ENCODE peak calls at places on chromosome 2, in ten cellular contexts. I, G, T, O, E, Z, C, K, M and S are unnamed samples.

GRCh38 chr2:7881038-7881437 is 800.8 kb upstream of the ID2 start:
- DNase-seq in Z (peak), E (no peak), T (no peak), O (no peak), I (no peak), G (no peak), K (no peak), M (no peak), C (no peak), S (no peak)

GRCh38 chr2:134630760-134631159 is 88.0 kb downstream of the TMEM163 start:
- DNase-seq in M (no peak), K (no peak), G (no peak), C (no peak), I (no peak), Z (no peak), O (no peak), T (no peak), E (no peak), S (no peak)

GRCh38 chr2:19124135-19124534 is 234.3 kb downstream of the OSR1 start:
- DNase-seq in C (no peak), Z (peak), I (no peak), E (peak), K (no peak), G (no peak), T (no peak), M (no peak), O (no peak), S (no peak)

GRCh38 chr2:162817921-162818320 is 20.6 kb downstream of the KCNH7 start:
- DNase-seq in M (no peak), G (no peak), C (no peak), O (no peak), I (no peak), K (no peak), T (no peak), Z (no peak), E (no peak), S (no peak)

GRCh38 chr2:67581751-67582150 is 184.6 kb downstream of the ETAA1 start:
- DNase-seq in I (no peak), M (no peak), Z (no peak), K (no peak), G (no peak), E (no peak), C (no peak), O (no peak), T (no peak), S (no peak)

GRCh38 chr2:154886316-154886715 is 187.8 kb downstream of the KCNJ3 start:
- DNase-seq in T (no peak), G (no peak), O (no peak), I (no peak), Z (no peak), M (no peak), C (no peak), E (no peak), K (no peak), S (no peak)

GRCh38 chr2:216142540-216142939 is 33.4 kb downstream of the XRCC5 start:
- DNase-seq in K (no peak), I (no peak), O (no peak), Z (peak), M (no peak), T (no peak), G (no peak), E (peak), C (no peak), S (peak)

GRCh38 chr2:144183744-144184143 is 336.2 kb downstream of the ZEB2 start:
- DNase-seq in C (peak), Z (peak), M (no peak), G (no peak), E (no peak), I (no peak), K (no peak), T (no peak), O (no peak), S (peak)

GRCh38 chr2:187310696-187311095 is 137.4 kb downstream of the CALCRL start:
- DNase-seq in O (no peak), Z (no peak), C (no peak), E (no peak), K (no peak), T (no peak), I (no peak), M (no peak), G (no peak), S (no peak)

GRCh38 chr2:70921839-70922590 is 13.7 kb upstream of the ATP6V1B1 start:
- DNase-seq in T (no peak), K (no peak), C (peak), M (no peak), E (no peak), I (no peak), O (no peak), G (no peak), Z (peak), S (no peak)

GRCh38 chr2:237488901-237489860 is 2.1 kb downstream of the MLPH start:
- DNase-seq in Z (peak), G (no peak), C (peak), K (no peak), E (peak), T (no peak), M (peak), I (no peak), O (no peak), S (no peak)

GRCh38 chr2:22274611-22275010 is 1110.4 kb upstream of the KLHL29 start:
- DNase-seq in G (no peak), I (no peak), O (no peak), E (no peak), T (no peak), Z (no peak), C (no peak), K (no peak), M (no peak), S (no peak)

GRCh38 chr2:232438051-232438450 is 17.9 kb upstream of the ALPI start:
- DNase-seq in I (no peak), T (peak), C (no peak), E (no peak), Z (no peak), O (no peak), M (no peak), K (no peak), G (no peak), S (no peak)

GRCh38 chr2:212520340-212520739 is 18.3 kb downstream of the ERBB4 start:
- DNase-seq in C (no peak), M (no peak), E (no peak), I (no peak), O (no peak), K (no peak), T (no peak), G (no peak), Z (no peak), S (no peak)

GRCh38 chr2:235170536-235171510 is 219.0 kb downstream of the SH3BP4 start:
- DNase-seq in M (no peak), E (peak), Z (peak), K (no peak), I (no peak), C (no peak), G (peak), T (no peak), O (no peak), S (no peak)

GRCh38 chr2:68282814-68283812 is 30.8 kb upstream of the PPP3R1 start:
- DNase-seq in E (peak), O (no peak), M (no peak), K (no peak), G (no peak), T (no peak), I (no peak), C (no peak), Z (peak), S (peak)

GRCh38 chr2:97758131-97758705 is 44.8 kb downstream of the ZAP70 start:
- DNase-seq in Z (peak), C (no peak), E (no peak), M (no peak), G (no peak), K (no peak), T (no peak), I (no peak), O (no peak), S (no peak)

GRCh38 chr2:189115126-189115525 is 64.4 kb downstream of the COL5A2 start:
- DNase-seq in T (no peak), Z (no peak), C (no peak), O (no peak), I (no peak), E (no peak), G (no peak), K (no peak), M (no peak), S (no peak)

GRCh38 chr2:186379052-186379451 is 107.0 kb upstream of the ZC3H15 start:
- DNase-seq in M (no peak), T (no peak), G (no peak), Z (no peak), C (no peak), I (no peak), E (peak), O (no peak), K (no peak), S (no peak)

GRCh38 chr2:188404341-188405004 is 112.8 kb downstream of the GULP1 start:
- DNase-seq in M (no peak), E (peak), Z (peak), T (no peak), O (no peak), C (no peak), K (no peak), G (no peak), I (peak), S (no peak)

GRCh38 chr2:169462896-169463695 is 16.2 kb upstream of the BBS5 start:
- DNase-seq in C (no peak), G (no peak), M (peak), O (no peak), K (no peak), E (peak), I (no peak), Z (peak), T (no peak), S (no peak)

GRCh38 chr2:157903626-157904025 is 27.5 kb upstream of the ACVR1 start:
- DNase-seq in E (no peak), I (no peak), O (no peak), Z (no peak), T (no peak), C (no peak), M (peak), G (no peak), K (no peak), S (no peak)

GRCh38 chr2:213067888-213068287 is 83.5 kb downstream of the IKZF2 start:
- DNase-seq in O (no peak), T (no peak), M (no peak), K (no peak), I (no peak), G (no peak), Z (peak), C (no peak), E (peak), S (no peak)

GRCh38 chr2:119212139-119212800 is 11.4 kb upstream of the STEAP3 start:
- DNase-seq in O (no peak), K (no peak), Z (peak), C (no peak), M (no peak), T (peak), E (no peak), I (no peak), G (no peak), S (no peak)

GRCh38 chr2:71778514-71779305 is 325.3 kb downstream of the DYSF start:
- DNase-seq in E (no peak), I (no peak), O (peak), Z (no peak), C (no peak), K (peak), G (peak), T (no peak), M (no peak), S (no peak)

GRCh38 chr2:48852938-48853337 is 97.4 kb upstream of the LHCGR start:
- DNase-seq in K (no peak), E (no peak), M (no peak), C (no peak), G (no peak), Z (peak), O (peak), I (no peak), T (no peak), S (no peak)

GRCh38 chr2:2647156-2647555 is 316.1 kb upstream of the MYT1L start:
- DNase-seq in T (no peak), C (no peak), K (no peak), O (no peak), G (no peak), Z (peak), E (peak), M (no peak), I (no peak), S (peak)

GRCh38 chr2:181685150-181685688 is 4.9 kb upstream of the NEUROD1 start:
- DNase-seq in I (no peak), T (no peak), K (no peak), M (no peak), G (no peak), Z (no peak), O (no peak), C (no peak), E (no peak), S (no peak)

GRCh38 chr2:218516614-218517013 is 51.5 kb downstream of the USP37 start:
- DNase-seq in M (no peak), G (no peak), E (no peak), O (no peak), T (no peak), Z (no peak), I (no peak), C (no peak), K (no peak), S (peak)

DNA sequence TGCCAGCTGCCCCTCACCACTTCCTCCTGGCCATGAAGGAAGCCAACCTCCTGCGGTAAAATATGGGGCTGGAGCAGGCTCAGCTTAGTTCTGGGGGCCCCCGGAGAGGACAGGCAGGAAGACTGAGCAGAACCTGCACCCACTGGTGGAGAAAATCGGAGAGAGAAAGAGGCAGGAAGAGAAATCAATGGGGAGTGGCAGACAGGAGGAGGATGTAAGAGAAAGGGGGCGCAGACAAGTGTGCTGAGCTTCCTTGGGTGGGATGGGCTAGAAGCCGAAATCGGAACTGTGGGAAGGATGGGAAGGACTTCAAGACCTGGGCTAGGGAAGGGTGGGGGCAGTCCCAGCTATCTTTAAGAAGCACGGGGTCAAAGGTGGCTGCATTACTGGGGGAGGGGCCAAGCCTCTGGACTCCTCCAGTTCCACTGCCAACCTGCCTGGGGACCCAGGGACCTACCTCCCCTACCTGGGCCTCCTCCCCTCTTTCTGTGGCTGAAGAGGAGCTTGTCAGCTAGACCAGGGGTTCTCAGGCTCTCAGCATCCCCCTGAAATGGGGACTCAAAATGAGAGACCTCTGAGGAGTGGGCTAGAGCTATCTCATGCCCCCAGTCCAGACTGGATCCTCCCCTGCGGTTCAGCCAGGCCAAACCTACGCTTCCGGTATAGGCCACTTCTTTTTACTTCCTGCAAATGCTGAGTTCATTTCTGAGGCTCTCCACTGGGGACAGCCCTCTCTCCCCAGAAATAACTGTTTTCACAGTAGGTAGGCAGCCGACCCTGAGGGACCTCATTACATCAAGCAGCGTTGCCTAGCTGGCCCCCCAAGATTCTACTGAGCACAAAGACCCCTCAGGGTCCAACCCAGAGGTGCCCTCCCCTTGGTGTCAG is 33.6 kb upstream of the B3GNT7 start:
- DNase-seq in G (no peak), I (no peak), T (no peak), E (no peak), O (no peak), K (no peak), C (peak), Z (no peak), M (no peak), S (peak)
- TF ChIP-seq CTCF in G (no peak), I (no peak), T (no peak), E (no peak), O (no peak), K (no peak), C (no peak), Z (no peak), M (no peak), S (no peak)

DNA sequence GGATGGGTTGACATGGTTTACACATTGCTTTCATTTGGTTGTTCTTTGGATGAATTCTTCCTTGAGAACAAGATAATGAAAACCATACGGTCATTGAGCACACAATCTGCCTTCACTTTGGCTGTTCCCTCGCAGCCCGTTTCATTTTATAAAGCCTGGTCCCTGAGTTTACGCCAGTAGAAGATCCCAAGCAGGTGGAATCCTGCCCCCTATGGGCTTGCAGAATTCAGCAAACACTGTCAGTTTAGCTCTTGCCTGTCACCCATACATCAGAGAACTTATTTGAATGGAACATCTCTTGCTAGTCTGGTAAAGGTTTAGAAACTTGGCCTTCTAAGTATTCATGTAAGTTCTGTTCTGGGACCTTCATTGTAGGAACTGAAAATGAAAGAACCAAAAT is 666.4 kb upstream of the ZEB2 start:
- DNase-seq in O (no peak), E (no peak), C (no peak), K (no peak), G (no peak), Z (no peak), T (peak), M (peak), I (no peak), S (no peak)
- TF ChIP-seq CTCF in O (no peak), E (no peak), C (no peak), K (peak), G (no peak), Z (no peak), T (no peak), M (peak), I (no peak), S (no peak)

DNA sequence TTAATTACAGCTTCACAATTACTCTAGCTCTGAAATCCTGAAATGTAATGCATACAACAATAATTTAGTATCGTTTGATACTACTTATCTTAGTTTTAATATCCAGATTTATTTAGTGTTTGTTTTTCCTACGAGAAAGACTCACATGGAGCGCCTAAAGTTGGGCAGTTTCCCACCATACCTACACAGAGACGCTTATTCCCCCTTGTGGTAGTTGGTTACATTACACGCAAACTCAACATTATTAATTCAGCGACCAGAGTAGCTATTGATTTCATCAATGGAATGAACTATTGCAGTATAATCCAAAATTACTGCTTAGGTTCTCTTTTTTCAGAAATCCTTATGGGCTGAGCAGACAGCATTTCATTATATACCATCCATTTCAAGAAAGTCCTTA is 164.0 kb upstream of the REG3G start:
- DNase-seq in T (no peak), E (no peak), Z (no peak), I (no peak), K (no peak), M (no peak), O (no peak), C (no peak), G (no peak), S (no peak)
- TF ChIP-seq CTCF in T (no peak), E (no peak), Z (peak), I (peak), K (peak), M (no peak), O (peak), C (peak), G (peak), S (peak)

DNA sequence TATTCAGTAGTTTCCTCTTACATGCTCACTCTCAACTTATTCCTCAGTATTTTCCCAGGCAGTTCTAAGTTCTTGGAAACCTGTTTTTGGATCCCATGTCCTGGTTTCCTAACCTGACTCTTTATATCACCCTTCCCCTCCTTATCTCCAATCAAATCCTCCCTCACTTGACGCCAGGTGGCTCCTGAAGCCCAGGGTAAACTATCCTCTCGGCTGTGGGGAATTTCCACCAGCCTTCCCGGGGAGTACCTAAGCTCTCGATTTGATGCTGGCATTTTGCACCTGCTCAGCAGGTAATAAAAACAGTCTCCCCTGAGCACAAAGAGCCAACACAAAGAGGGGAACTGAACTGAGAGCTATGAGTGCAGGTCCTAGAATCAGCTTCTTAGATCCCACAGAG is 538.0 kb downstream of the SLC4A3 start:
- DNase-seq in M (no peak), C (no peak), Z (no peak), I (no peak), G (no peak), O (no peak), E (no peak), T (no peak), K (no peak), S (no peak)
- TF ChIP-seq CTCF in M (no peak), C (no peak), Z (no peak), I (no peak), G (no peak), O (no peak), E (no peak), T (no peak), K (no peak), S (no peak)

DNA sequence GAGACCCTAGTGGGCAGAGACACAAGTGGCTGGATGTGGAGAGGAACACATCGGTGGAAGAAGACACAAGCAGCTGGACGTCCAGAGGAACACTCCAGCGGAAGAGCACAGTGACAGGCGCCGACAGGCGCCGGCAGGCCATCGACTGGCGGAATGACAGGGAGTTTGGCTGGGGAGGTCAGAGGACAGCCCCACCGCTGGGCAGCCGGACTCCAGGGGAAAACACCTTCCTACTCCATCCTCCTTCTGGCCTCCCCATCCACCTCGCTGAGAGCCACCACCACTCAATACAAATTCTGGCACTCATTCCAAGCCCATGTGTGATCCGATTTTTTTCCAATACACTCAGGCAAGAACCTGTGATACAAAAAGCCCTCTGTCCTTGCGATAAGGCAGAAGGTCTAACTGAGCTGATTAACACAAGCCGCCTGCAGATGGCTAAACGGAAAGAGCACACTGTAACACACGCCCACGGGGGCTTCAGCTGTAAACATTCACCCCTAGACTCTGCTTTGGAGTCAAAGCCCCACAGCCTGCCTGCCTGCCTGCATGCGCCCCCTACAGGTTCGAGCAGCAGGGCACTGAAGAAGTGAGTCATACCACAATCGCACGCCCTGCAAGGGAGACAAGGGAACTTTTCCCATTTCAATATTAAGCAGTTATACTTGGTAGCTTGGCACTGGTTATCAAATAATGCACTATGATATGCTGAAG is 50.2 kb upstream of the LRP1B start:
- DNase-seq in G (peak), E (peak), O (no peak), I (peak), C (no peak), T (no peak), Z (peak), K (no peak), M (no peak), S (peak)
- TF ChIP-seq CTCF in G (peak), E (peak), O (no peak), I (peak), C (no peak), T (no peak), Z (peak), K (peak), M (no peak), S (no peak)